ENCODE peak calls at places on chromosomes 7 and 10, in ten cellular contexts. Q is body of pancreas, P is WTC11, M is upper lobe of left lung, F is right lobe of liver, U is activated B cell treated with CpG ODN at 0.5 μM for 24 hours, V is lower lobe of right lung, G is left lung, S is pancreas, Z is gastrocnemius medialis. A is an unnamed sample.

GRCh38 chr10:21488954-21489446 is 36.5 kb downstream of the SKIDA1 start:
- ATAC-seq in F (no peak), S (no peak), V (no peak), U (no peak), M (no peak), Z (no peak), Q (no peak), P (peak), G (no peak), A (no peak)

GRCh38 chr7:43609097-43609496 is 26.2 kb downstream of the STK17A start:
- ATAC-seq in S (no peak), Q (no peak), G (no peak), P (no peak), M (no peak), V (no peak), Z (no peak), F (no peak), U (no peak), A (no peak)

GRCh38 chr10:3372284-3372683 is 199.7 kb upstream of the PITRM1 start:
- ATAC-seq in M (no peak), Z (no peak), G (no peak), F (no peak), U (no peak), S (no peak), V (peak), Q (peak), P (no peak), A (no peak)

GRCh38 chr7:34734786-34735185 is 76.8 kb downstream of the NPSR1 start:
- ATAC-seq in P (peak), M (no peak), U (no peak), G (no peak), Q (no peak), S (no peak), F (no peak), Z (no peak), V (no peak), A (no peak)

GRCh38 chr10:31578181-31578852 is 259.3 kb downstream of the ZEB1 start:
- ATAC-seq in S (no peak), G (no peak), Z (no peak), F (no peak), U (no peak), P (no peak), Q (no peak), M (no peak), V (no peak), A (no peak)

GRCh38 chr10:22779331-22780019 is 65.1 kb upstream of the PIP4K2A start:
- ATAC-seq in Z (no peak), Q (no peak), S (no peak), U (no peak), P (no peak), G (no peak), M (no peak), V (no peak), F (peak), A (no peak)

GRCh38 chr10:8049874-8050560 is 4.5 kb upstream of the GATA3 start:
- ATAC-seq in M (no peak), S (no peak), F (no peak), Q (no peak), Z (no peak), P (peak), U (no peak), V (no peak), G (no peak), A (no peak)

GRCh38 chr7:73704640-73705550 is 14.6 kb downstream of the STX1A start:
- ATAC-seq in V (peak), P (no peak), G (peak), M (peak), U (no peak), Z (no peak), Q (no peak), F (no peak), S (peak), A (no peak)

GRCh38 chr10:59736749-59737148 is 16.5 kb downstream of the MRLN start:
- ATAC-seq in M (no peak), P (no peak), Z (no peak), U (no peak), Q (no peak), G (no peak), F (no peak), S (no peak), V (no peak), A (no peak)

GRCh38 chr10:22992075-22992474 is 64.2 kb downstream of the ARMC3 start:
- ATAC-seq in P (no peak), U (no peak), S (no peak), V (no peak), Z (no peak), G (no peak), M (no peak), F (no peak), Q (no peak), A (no peak)

GRCh38 chr10:16828114-16828568 is 10.9 kb upstream of the RSU1 start:
- ATAC-seq in U (peak), S (peak), F (peak), Q (peak), V (peak), Z (peak), M (peak), G (peak), P (peak), A (peak)

GRCh38 chr7:36692444-36692843 is 31.9 kb downstream of the AOAH start:
- ATAC-seq in Z (no peak), G (no peak), Q (no peak), F (no peak), S (no peak), M (no peak), V (no peak), P (no peak), U (no peak), A (no peak)

GRCh38 chr10:80177781-80178636 is 27.3 kb downstream of the ANXA11 start:
- ATAC-seq in F (no peak), P (no peak), M (no peak), G (peak), Q (no peak), U (no peak), S (peak), Z (no peak), V (no peak), A (peak)

GRCh38 chr7:149642579-149642978 is 130.8 kb downstream of the ZNF467 start:
- ATAC-seq in G (peak), V (no peak), S (no peak), Z (no peak), P (no peak), Q (no peak), U (no peak), M (no peak), F (no peak), A (no peak)

GRCh38 chr7:143490719-143491306 is 13.1 kb downstream of the TAS2R41 start:
- ATAC-seq in Q (peak), V (peak), G (peak), S (peak), M (no peak), U (no peak), F (peak), P (peak), Z (peak), A (no peak)

GRCh38 chr10:4310153-4310552 is 515.9 kb upstream of the AKR1E2 start:
- ATAC-seq in U (no peak), V (no peak), M (no peak), S (no peak), F (no peak), P (no peak), G (no peak), Q (no peak), Z (no peak), A (no peak)

GRCh38 chr10:71209324-71210030 is 2.9 kb upstream of the UNC5B start:
- ATAC-seq in Q (no peak), P (no peak), S (no peak), Z (no peak), G (no peak), M (no peak), V (no peak), U (no peak), F (no peak), A (no peak)
- TF ChIP-seq CTCF in Q (no peak), P (no peak), S (no peak), Z (no peak), G (no peak), M (no peak), V (no peak), U (no peak), F (no peak), A (no peak)

GRCh38 chr10:131568866-131569265 is 257.3 kb upstream of the TCERG1L start:
- ATAC-seq in P (no peak), Z (no peak), V (no peak), Q (no peak), U (no peak), S (no peak), G (no peak), F (no peak), M (no peak), A (no peak)

GRCh38 chr10:131571845-131572244 is 260.3 kb upstream of the TCERG1L start:
- ATAC-seq in G (no peak), U (no peak), Q (no peak), V (no peak), M (no peak), Z (no peak), P (no peak), S (no peak), F (no peak), A (no peak)

GRCh38 chr10:131571346-131571745 is 259.8 kb upstream of the TCERG1L start:
- ATAC-seq in U (no peak), M (no peak), G (no peak), Z (no peak), S (no peak), Q (no peak), F (no peak), V (no peak), P (no peak), A (no peak)

GRCh38 chr10:131570716-131571307 is 259.3 kb upstream of the TCERG1L start:
- ATAC-seq in P (no peak), U (no peak), Q (no peak), G (no peak), F (no peak), S (no peak), Z (no peak), M (no peak), V (no peak), A (no peak)

GRCh38 chr10:131569851-131570715 is 258.6 kb upstream of the TCERG1L start:
- ATAC-seq in Z (no peak), G (no peak), P (peak), M (no peak), Q (no peak), F (no peak), U (no peak), V (no peak), S (no peak), A (no peak)
- TF ChIP-seq CTCF in Z (no peak), G (no peak), P (peak), M (no peak), Q (no peak), F (peak), U (no peak), V (no peak), S (no peak), A (no peak)

GRCh38 chr7:53358301-53358700 is 322.9 kb downstream of the POM121L12 start:
- ATAC-seq in M (no peak), S (no peak), U (no peak), F (no peak), Q (no peak), Z (no peak), G (no peak), V (no peak), P (peak), A (no peak)
- TF ChIP-seq CTCF in M (no peak), S (no peak), U (no peak), F (no peak), Q (no peak), Z (no peak), G (no peak), V (no peak), P (no peak), A (no peak)

DNA sequence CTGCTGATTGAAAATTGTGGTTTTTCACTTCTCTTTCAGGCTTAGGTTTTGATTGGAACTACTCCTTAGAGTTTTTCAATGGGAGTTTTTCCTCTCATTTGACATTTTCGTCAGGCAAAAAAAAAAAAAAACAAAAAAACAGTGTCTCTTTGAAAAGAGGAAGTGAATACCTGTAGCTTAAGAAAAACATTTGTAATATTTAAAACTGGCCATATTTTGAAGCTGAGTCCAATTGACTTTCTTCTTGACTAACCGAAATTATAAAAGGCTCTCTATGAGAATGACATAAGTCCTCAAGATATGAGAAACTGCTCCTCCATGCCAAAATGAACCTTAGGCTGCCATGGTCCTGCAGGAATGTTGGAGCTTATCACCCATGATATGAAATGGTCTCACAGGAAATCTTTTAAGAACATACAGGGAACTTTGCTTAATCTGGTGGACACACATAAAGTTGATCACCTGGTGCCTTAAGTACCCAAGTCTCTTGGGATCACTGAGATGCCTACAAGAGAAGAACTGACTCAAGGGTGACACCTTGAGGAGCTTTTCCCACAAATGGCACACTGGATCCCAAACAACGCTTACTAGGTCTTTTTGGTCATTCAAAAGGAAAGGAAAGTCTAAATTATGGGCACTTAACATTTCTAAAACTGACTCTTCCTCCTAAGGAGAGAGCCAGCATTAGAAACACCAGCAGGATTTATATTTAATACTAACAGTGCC is 263.4 kb downstream of the CDC14C start:
- ATAC-seq in Q (no peak), V (no peak), Z (no peak), F (no peak), U (no peak), P (no peak), M (no peak), S (no peak), G (no peak), A (no peak)
- TF ChIP-seq CTCF in Q (no peak), V (no peak), Z (no peak), F (no peak), U (no peak), P (no peak), M (no peak), S (no peak), G (no peak), A (no peak)

GRCh38 chr10:98420786-98421185 is 5.8 kb upstream of the PYROXD2 start:
- ATAC-seq in S (no peak), P (no peak), Q (no peak), V (no peak), Z (no peak), M (no peak), G (no peak), F (peak), U (no peak), A (no peak)

GRCh38 chr10:98425511-98426352 is 10.8 kb upstream of the PYROXD2 start:
- ATAC-seq in U (peak), F (peak), V (peak), S (peak), P (peak), Q (peak), M (peak), G (peak), Z (no peak), A (peak)

GRCh38 chr10:98422182-98422581 is 7.2 kb upstream of the PYROXD2 start:
- ATAC-seq in S (no peak), M (no peak), V (no peak), U (no peak), P (no peak), Q (no peak), G (no peak), F (no peak), Z (no peak), A (no peak)

GRCh38 chr10:98424308-98425254 is 9.6 kb upstream of the PYROXD2 start:
- ATAC-seq in P (no peak), M (no peak), V (no peak), S (no peak), G (no peak), Z (no peak), U (no peak), F (no peak), Q (no peak), A (no peak)

GRCh38 chr10:98423691-98424120 is 8.7 kb upstream of the PYROXD2 start:
- ATAC-seq in Z (no peak), Q (no peak), P (peak), F (no peak), V (no peak), G (no peak), M (no peak), U (no peak), S (no peak), A (no peak)
- TF ChIP-seq CTCF in Z (no peak), Q (no peak), P (peak), F (no peak), V (no peak), G (no peak), M (no peak), U (no peak), S (no peak), A (no peak)

DNA sequence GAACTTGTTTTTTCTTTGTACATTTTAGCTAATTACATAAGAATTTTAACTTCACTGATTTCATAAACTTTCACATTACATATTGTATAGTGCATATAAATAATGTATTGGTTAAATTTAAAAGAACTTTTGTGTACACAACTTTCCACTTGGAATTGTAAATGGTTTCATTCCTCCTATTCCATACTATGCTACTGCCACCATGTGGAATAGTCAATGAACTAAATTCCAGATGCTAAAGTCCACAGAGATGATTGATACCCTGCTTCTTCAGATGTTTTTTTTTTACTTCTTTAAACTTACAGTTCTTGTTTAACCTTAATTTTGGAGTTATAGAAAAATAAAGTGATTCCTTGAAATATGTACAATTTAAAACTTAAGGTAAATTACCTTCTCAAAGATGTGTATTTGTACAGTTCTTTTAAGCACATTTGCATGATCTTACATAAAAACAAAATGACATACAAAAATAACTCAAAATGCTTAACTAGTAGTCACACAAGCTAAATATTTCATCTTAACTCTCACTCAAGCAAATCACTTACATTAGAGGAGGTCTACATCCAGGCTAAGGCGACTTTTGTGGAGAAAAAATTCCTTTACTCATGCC is 247.6 kb upstream of the HGF start:
- ATAC-seq in P (no peak), G (peak), S (peak), Z (no peak), U (no peak), Q (no peak), V (no peak), M (no peak), F (peak), A (no peak)
- TF ChIP-seq CTCF in P (no peak), G (peak), S (peak), Z (peak), U (no peak), Q (peak), V (peak), M (no peak), F (peak), A (peak)